ENCODE peak calls at places on chromosomes 12 and 14, in nine cellular contexts. R is EL, G is RWPE1, A is astrocyte of the spinal cord, D is cardiac muscle cell, X is HS-27A, E is pulmonary artery endothelial cell, Y is left colon, F is HCEC 1CT. Q is an unnamed sample.

GRCh38 chr12:7265251-7265650 is 38.6 kb upstream of the ACSM4 start:
- DNase-seq in R (no peak), G (no peak), A (no peak), D (no peak), X (no peak), E (no peak), Y (no peak), F (no peak), Q (peak; percentile 22)

GRCh38 chr14:23622990-23623389 is 13.2 kb upstream of the DHRS2 start:
- DNase-seq in R (no peak), G (no peak), A (no peak), D (no peak), X (no peak), E (no peak), Y (no peak), F (no peak), Q (no peak)

GRCh38 chr12:44015333-44015941 is 179.6 kb downstream of the TMEM117 start:
- DNase-seq in R (peak; percentile 40), G (peak; percentile 38), A (peak; percentile 66), D (peak; percentile 78), X (peak; percentile 15), E (no peak), Y (no peak), F (peak; percentile 67), Q (no peak)

GRCh38 chr14:54749727-54750126 is 152.9 kb downstream of the GCH1 start:
- DNase-seq in R (no peak), G (no peak), A (no peak), D (no peak), X (no peak), E (no peak), Y (no peak), F (no peak), Q (no peak)

GRCh38 chr12:126509587-126509986 is 1444.4 kb downstream of the AACS start:
- DNase-seq in R (no peak), G (no peak), A (no peak), D (no peak), X (no peak), E (no peak), Y (no peak), F (no peak), Q (no peak)

GRCh38 chr12:124372831-124373230 is 77.9 kb downstream of the RFLNA start:
- DNase-seq in R (no peak), G (no peak), A (no peak), D (no peak), X (no peak), E (no peak), Y (no peak), F (no peak), Q (no peak)

GRCh38 chr12:94098466-94098865 is 49.9 kb upstream of the PLXNC1 start:
- DNase-seq in R (peak; percentile 89), G (peak; percentile 36), A (peak; percentile 60), D (peak; percentile 82), X (no peak), E (no peak), Y (no peak), F (peak; percentile 77), Q (no peak)

GRCh38 chr12:75560167-75560566 is 48.8 kb upstream of the KRR1 start:
- DNase-seq in R (peak; percentile 17), G (peak; percentile 16), A (peak; percentile 75), D (peak; percentile 80), X (no peak), E (no peak), Y (no peak), F (peak; percentile 55), Q (no peak)

GRCh38 chr12:5887758-5888157 is 57.3 kb downstream of the ANO2 start:
- DNase-seq in R (no peak), G (no peak), A (no peak), D (no peak), X (no peak), E (no peak), Y (no peak), F (no peak), Q (no peak)